ENCODE peak calls at places on chromosomes 16 and 17, in five cellular contexts. One of them, this sample, is unnamed. For H3K27me3, the result is how much of the 10 kb centered on the place peaks cover.

GRCh38 chr16:84174396-84174795 is 12.5 kb downstream of the TAF1C start:
- DNase-seq in PC-9: no peak
- DNase-seq in suprapubic skin: no peak
- DNase-seq in tibial artery: no peak
- DNase-seq in heart right ventricle: no peak
- DNase-seq in this sample: no peak

GRCh38 chr16:46954562-46954961 is 18.9 kb downstream of the DNAJA2 start:
- DNase-seq in tibial artery: no peak
- DNase-seq in suprapubic skin: no peak
- DNase-seq in PC-9: no peak
- DNase-seq in heart right ventricle: no peak
- DNase-seq in this sample: no peak

GRCh38 chr16:50547944-50548658 is at the start of gene NKD1:
- DNase-seq in tibial artery: peak
- DNase-seq in PC-9: no peak
- DNase-seq in heart right ventricle: peak
- DNase-seq in suprapubic skin: no peak
- DNase-seq in this sample: no peak

GRCh38 chr17:63740464-63741181 is 976 bp downstream of the STRADA start:
- DNase-seq in heart right ventricle: no peak
- DNase-seq in tibial artery: no peak
- DNase-seq in suprapubic skin: no peak
- DNase-seq in PC-9: no peak
- DNase-seq in this sample: no peak

GRCh38 chr17:64281962-64282752 is 19.1 kb upstream of the TEX2 start:
- DNase-seq in tibial artery: peak
- DNase-seq in suprapubic skin: no peak
- DNase-seq in heart right ventricle: peak
- DNase-seq in PC-9: peak
- DNase-seq in this sample: no peak

GRCh38 chr17:9370464-9370863 is 205.2 kb downstream of the STX8 start:
- DNase-seq in heart right ventricle: no peak
- DNase-seq in tibial artery: no peak
- DNase-seq in PC-9: no peak
- DNase-seq in suprapubic skin: no peak
- DNase-seq in this sample: no peak

GRCh38 chr16:87653234-87653633 is 50.9 kb downstream of the JPH3 start:
- DNase-seq in suprapubic skin: no peak
- DNase-seq in PC-9: no peak
- DNase-seq in tibial artery: no peak
- DNase-seq in heart right ventricle: no peak
- DNase-seq in this sample: no peak

GRCh38 chr16:34758835-34759234 is 1299.4 kb downstream of the TP53TG3F start:
- DNase-seq in PC-9: no peak
- DNase-seq in heart right ventricle: no peak
- DNase-seq in suprapubic skin: no peak
- DNase-seq in tibial artery: no peak
- DNase-seq in this sample: no peak

GRCh38 chr16:68406458-68407041 is 41.8 kb downstream of the SMPD3 start:
- DNase-seq in suprapubic skin: no peak
- DNase-seq in PC-9: no peak
- DNase-seq in heart right ventricle: no peak
- DNase-seq in tibial artery: no peak
- DNase-seq in this sample: no peak

GRCh38 chr17:42027961-42028790 is 8.3 kb downstream of the NKIRAS2 start:
- DNase-seq in tibial artery: no peak
- DNase-seq in suprapubic skin: no peak
- DNase-seq in heart right ventricle: no peak
- DNase-seq in PC-9: no peak
- DNase-seq in this sample: no peak

GRCh38 chr16:65667013-65667578 is 545.2 kb upstream of the CDH11 start:
- DNase-seq in tibial artery: no peak
- DNase-seq in heart right ventricle: no peak
- DNase-seq in suprapubic skin: no peak
- DNase-seq in PC-9: no peak
- DNase-seq in this sample: no peak

GRCh38 chr16:86521236-86522197 is 11.2 kb downstream of the FOXF1 start:
- DNase-seq in suprapubic skin: no peak
- DNase-seq in tibial artery: no peak
- DNase-seq in heart right ventricle: no peak
- DNase-seq in PC-9: no peak
- DNase-seq in this sample: no peak
- H3K27me3 ChIP-seq in suprapubic skin: half or more
- H3K27me3 ChIP-seq in tibial artery: half or more
- H3K27me3 ChIP-seq in heart right ventricle: half or more
- H3K27me3 ChIP-seq in PC-9: half or more
- H3K27me3 ChIP-seq in this sample: under half

DNA sequence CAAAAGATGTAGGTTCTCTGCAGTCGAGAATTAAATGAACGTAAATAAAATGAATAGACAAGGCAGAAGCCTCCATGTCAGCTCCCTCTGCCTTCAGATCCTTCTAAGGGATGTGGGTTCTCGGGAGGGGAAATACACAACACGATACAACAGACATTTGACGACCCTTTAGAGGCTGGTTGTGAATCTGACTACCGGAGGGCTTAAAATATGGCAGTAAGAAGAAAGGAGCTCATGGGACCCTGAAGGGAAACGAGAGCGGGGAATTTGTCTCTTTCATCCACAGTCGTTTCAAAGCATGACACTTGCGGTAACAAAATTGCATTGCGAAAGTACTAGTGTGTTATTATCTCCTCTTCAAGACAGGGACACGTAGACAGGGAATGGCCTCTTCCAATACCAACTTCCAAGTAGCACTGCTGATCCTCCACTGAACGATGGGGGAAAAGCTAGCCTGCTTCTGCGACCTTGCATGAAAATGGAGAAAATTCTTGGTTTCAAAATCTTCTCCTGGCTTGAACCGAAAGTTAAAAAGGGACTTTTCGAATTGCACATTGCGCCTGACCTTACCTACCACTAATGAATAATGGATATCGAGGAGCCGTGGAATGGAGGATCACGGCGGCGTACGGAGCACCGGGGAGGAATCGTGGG is 1.2 kb upstream of the TNRC6C start:
- DNase-seq in suprapubic skin: no peak
- DNase-seq in heart right ventricle: no peak
- DNase-seq in tibial artery: no peak
- DNase-seq in PC-9: no peak
- DNase-seq in this sample: peak
- H3K27ac ChIP-seq in suprapubic skin: peak
- H3K27ac ChIP-seq in heart right ventricle: peak
- H3K27ac ChIP-seq in tibial artery: peak
- H3K27ac ChIP-seq in PC-9: no peak
- H3K27ac ChIP-seq in this sample: peak

DNA sequence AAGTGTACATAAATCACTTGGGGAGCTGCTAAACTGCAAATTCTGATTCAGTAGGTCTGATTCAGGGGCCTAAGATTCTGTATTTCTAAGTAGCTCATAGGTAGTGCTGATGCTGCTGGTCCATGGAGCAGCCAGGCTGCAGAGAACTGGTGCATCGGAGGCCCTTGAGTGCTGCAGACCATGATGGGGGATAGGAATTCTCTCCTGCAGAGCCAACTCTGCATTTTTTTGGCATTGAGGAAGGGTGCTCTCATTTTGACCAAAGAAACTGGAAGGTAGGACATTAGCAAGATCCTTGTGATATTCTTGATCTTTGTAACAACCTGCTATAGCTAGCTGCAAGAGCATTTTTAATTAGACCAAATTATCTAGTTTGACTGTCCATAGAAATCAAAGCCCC is 4.7 kb downstream of the HOXB2 start:
- DNase-seq in heart right ventricle: no peak
- DNase-seq in PC-9: no peak
- DNase-seq in tibial artery: no peak
- DNase-seq in suprapubic skin: no peak
- DNase-seq in this sample: no peak
- H3K27me3 ChIP-seq in heart right ventricle: half or more
- H3K27me3 ChIP-seq in PC-9: under half
- H3K27me3 ChIP-seq in tibial artery: under half
- H3K27me3 ChIP-seq in suprapubic skin: under half
- H3K27me3 ChIP-seq in this sample: under half

GRCh38 chr17:3801043-3801746 is at the start of gene ITGAE:
- DNase-seq in PC-9: no peak
- DNase-seq in tibial artery: no peak
- DNase-seq in suprapubic skin: no peak
- DNase-seq in heart right ventricle: no peak
- DNase-seq in this sample: no peak

GRCh38 chr17:3800362-3801042 is 486 bp downstream of the ITGAE start:
- DNase-seq in heart right ventricle: no peak
- DNase-seq in PC-9: no peak
- DNase-seq in suprapubic skin: no peak
- DNase-seq in tibial artery: no peak
- DNase-seq in this sample: no peak

GRCh38 chr17:3802461-3803307 is 1.7 kb upstream of the ITGAE start:
- DNase-seq in PC-9: no peak
- DNase-seq in suprapubic skin: no peak
- DNase-seq in tibial artery: peak
- DNase-seq in heart right ventricle: no peak
- DNase-seq in this sample: no peak

GRCh38 chr17:3803308-3803640 is 2.3 kb upstream of the ITGAE start:
- DNase-seq in tibial artery: no peak
- DNase-seq in suprapubic skin: no peak
- DNase-seq in heart right ventricle: no peak
- DNase-seq in PC-9: no peak
- DNase-seq in this sample: no peak

GRCh38 chr17:3801792-3802191 is 804 bp upstream of the ITGAE start:
- DNase-seq in heart right ventricle: no peak
- DNase-seq in tibial artery: no peak
- DNase-seq in PC-9: no peak
- DNase-seq in suprapubic skin: no peak
- DNase-seq in this sample: no peak
- H3K27ac ChIP-seq in heart right ventricle: no peak
- H3K27ac ChIP-seq in tibial artery: no peak
- H3K27ac ChIP-seq in PC-9: no peak
- H3K27ac ChIP-seq in suprapubic skin: no peak
- H3K27ac ChIP-seq in this sample: peak

DNA sequence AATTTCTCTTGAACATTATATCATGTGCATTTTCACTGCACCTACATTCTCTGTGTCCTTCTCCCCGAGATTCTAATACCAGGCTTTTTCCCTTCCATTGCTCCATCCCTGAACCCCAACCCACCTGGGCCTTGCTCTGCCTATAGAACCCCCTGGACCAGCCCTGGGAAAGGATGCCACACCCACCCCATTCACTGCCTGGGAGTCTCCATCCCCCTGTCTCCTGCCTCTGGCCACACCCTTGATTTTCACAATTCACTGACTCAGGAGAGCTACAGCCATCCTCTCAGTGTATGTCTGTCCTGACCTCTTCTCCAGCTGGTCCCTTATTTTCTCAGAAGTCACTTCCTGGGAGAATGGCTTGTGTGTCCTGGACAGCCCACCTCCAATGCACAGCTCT is 27.9 kb upstream of the NGFR start:
- DNase-seq in PC-9: no peak
- DNase-seq in heart right ventricle: no peak
- DNase-seq in suprapubic skin: no peak
- DNase-seq in tibial artery: no peak
- DNase-seq in this sample: no peak
- H3K27me3 ChIP-seq in PC-9: half or more
- H3K27me3 ChIP-seq in heart right ventricle: under half
- H3K27me3 ChIP-seq in suprapubic skin: under half
- H3K27me3 ChIP-seq in tibial artery: half or more
- H3K27me3 ChIP-seq in this sample: half or more